ENCODE peak calls at places on chromosomes 7 and 10, in five cellular contexts. One of them, this sample, is unnamed.

GRCh38 chr7:145009866-145010265 is 174.0 kb upstream of the TPK1 start:
- DNase-seq in IMR-90: no peak
- DNase-seq in choroid plexus epithelial cell: no peak
- DNase-seq in GM12865: no peak
- DNase-seq in foreskin fibroblast: no peak
- DNase-seq in this sample: no peak

GRCh38 chr7:121061826-121062582 is 73.5 kb downstream of the CPED1 start:
- DNase-seq in IMR-90: no peak
- DNase-seq in choroid plexus epithelial cell: no peak
- DNase-seq in GM12865: no peak
- DNase-seq in foreskin fibroblast: no peak
- DNase-seq in this sample: no peak

GRCh38 chr7:92634924-92635519 is 44.8 kb upstream of the FAM133B start:
- DNase-seq in IMR-90: peak; percentile 90
- DNase-seq in choroid plexus epithelial cell: peak; percentile 90
- DNase-seq in GM12865: peak; percentile 78
- DNase-seq in foreskin fibroblast: peak; percentile 68
- DNase-seq in this sample: peak; percentile 91

GRCh38 chr7:24192053-24192452 is 91.9 kb upstream of the NPY start:
- DNase-seq in IMR-90: peak; percentile 5
- DNase-seq in choroid plexus epithelial cell: no peak
- DNase-seq in GM12865: no peak
- DNase-seq in foreskin fibroblast: peak; percentile 2
- DNase-seq in this sample: no peak

GRCh38 chr10:7035111-7035761 is 375.6 kb downstream of the SFMBT2 start:
- DNase-seq in IMR-90: no peak
- DNase-seq in choroid plexus epithelial cell: no peak
- DNase-seq in GM12865: no peak
- DNase-seq in foreskin fibroblast: no peak
- DNase-seq in this sample: no peak

GRCh38 chr10:79437111-79437814 is 8.2 kb downstream of the ZCCHC24 start:
- DNase-seq in IMR-90: peak; percentile 47
- DNase-seq in choroid plexus epithelial cell: no peak
- DNase-seq in GM12865: no peak
- DNase-seq in foreskin fibroblast: no peak
- DNase-seq in this sample: no peak

GRCh38 chr7:55304363-55304762 is 60.8 kb upstream of the LANCL2 start:
- DNase-seq in IMR-90: no peak
- DNase-seq in choroid plexus epithelial cell: peak; percentile 19
- DNase-seq in GM12865: no peak
- DNase-seq in foreskin fibroblast: no peak
- DNase-seq in this sample: no peak

GRCh38 chr10:122018951-122019413 is 30.0 kb downstream of the TACC2 start:
- DNase-seq in IMR-90: no peak
- DNase-seq in choroid plexus epithelial cell: no peak
- DNase-seq in GM12865: no peak
- DNase-seq in foreskin fibroblast: no peak
- DNase-seq in this sample: no peak

GRCh38 chr7:105806592-105807266 is 69.7 kb downstream of the ATXN7L1 start:
- DNase-seq in IMR-90: peak; percentile 79
- DNase-seq in choroid plexus epithelial cell: peak; percentile 82
- DNase-seq in GM12865: peak; percentile 84
- DNase-seq in foreskin fibroblast: peak; percentile 82
- DNase-seq in this sample: peak; percentile 77

GRCh38 chr10:94461503-94461902 is 59.2 kb downstream of the TBC1D12 start:
- DNase-seq in IMR-90: no peak
- DNase-seq in choroid plexus epithelial cell: no peak
- DNase-seq in GM12865: no peak
- DNase-seq in foreskin fibroblast: no peak
- DNase-seq in this sample: no peak

GRCh38 chr10:30435068-30435422 is 1.1 kb downstream of the MAP3K8 start:
- DNase-seq in IMR-90: peak; percentile 52
- DNase-seq in choroid plexus epithelial cell: peak; percentile 58
- DNase-seq in GM12865: peak; percentile 50
- DNase-seq in foreskin fibroblast: no peak
- DNase-seq in this sample: peak; percentile 61
- TF ChIP-seq CTCF in IMR-90: no peak
- TF ChIP-seq CTCF in choroid plexus epithelial cell: no peak
- TF ChIP-seq CTCF in GM12865: no peak
- TF ChIP-seq CTCF in foreskin fibroblast: no peak
- TF ChIP-seq CTCF in this sample: no peak

GRCh38 chr7:139734395-139734794 is 43.4 kb downstream of the HIPK2 start:
- DNase-seq in IMR-90: peak; percentile 96
- DNase-seq in choroid plexus epithelial cell: peak; percentile 99
- DNase-seq in GM12865: no peak
- DNase-seq in foreskin fibroblast: peak; percentile 94
- DNase-seq in this sample: peak; percentile 99
- H3K4me3 ChIP-seq in IMR-90: no peak overlapping the region
- H3K4me3 ChIP-seq in choroid plexus epithelial cell: no peak overlapping the region
- H3K4me3 ChIP-seq in GM12865: no peak overlapping the region
- H3K4me3 ChIP-seq in foreskin fibroblast: no peak overlapping the region
- H3K4me3 ChIP-seq in this sample: no peak overlapping the region

GRCh38 chr7:79244482-79244881 is 209.0 kb downstream of the MAGI2 start:
- DNase-seq in IMR-90: no peak
- DNase-seq in choroid plexus epithelial cell: no peak
- DNase-seq in GM12865: no peak
- DNase-seq in foreskin fibroblast: no peak
- DNase-seq in this sample: no peak

GRCh38 chr7:79241288-79242055 is 212.0 kb downstream of the MAGI2 start:
- DNase-seq in IMR-90: peak; percentile 82
- DNase-seq in choroid plexus epithelial cell: peak; percentile 81
- DNase-seq in GM12865: no peak
- DNase-seq in foreskin fibroblast: peak; percentile 48
- DNase-seq in this sample: peak; percentile 69

GRCh38 chr7:79240413-79240812 is 213.1 kb downstream of the MAGI2 start:
- DNase-seq in IMR-90: no peak
- DNase-seq in choroid plexus epithelial cell: no peak
- DNase-seq in GM12865: no peak
- DNase-seq in foreskin fibroblast: no peak
- DNase-seq in this sample: no peak

DNA sequence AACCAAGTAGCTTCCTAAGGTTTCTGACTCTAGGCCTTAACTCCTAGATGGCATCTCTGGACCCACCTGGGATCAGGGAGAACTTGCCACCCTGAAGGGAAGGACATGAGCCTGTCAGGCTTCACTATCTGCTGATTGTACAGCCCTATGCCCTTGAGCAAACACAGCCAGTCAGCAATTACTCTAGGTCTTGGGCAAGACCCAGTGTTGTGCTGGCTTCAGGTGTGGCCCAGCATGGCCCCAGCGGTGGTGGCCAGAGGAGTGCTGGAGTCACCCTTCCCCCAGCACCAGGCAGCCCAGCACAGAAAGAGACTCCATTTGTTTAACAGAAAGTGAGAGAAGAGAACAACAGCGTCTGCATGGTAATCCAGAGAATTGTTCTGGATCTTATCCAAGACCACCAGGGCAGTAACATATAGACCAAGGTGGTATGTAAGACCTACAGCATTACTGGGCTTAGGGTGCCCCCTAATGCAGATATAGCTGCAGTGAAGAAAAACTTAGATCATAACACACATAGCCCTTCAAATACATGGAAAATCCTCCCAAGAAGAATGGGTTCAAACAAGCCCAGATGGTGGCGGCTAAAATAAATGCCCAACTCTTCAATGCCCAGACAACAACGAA is 207.7 kb downstream of the MAGI2 start:
- DNase-seq in IMR-90: no peak
- DNase-seq in choroid plexus epithelial cell: peak; percentile 8
- DNase-seq in GM12865: no peak
- DNase-seq in foreskin fibroblast: no peak
- DNase-seq in this sample: no peak
- TF ChIP-seq CTCF in IMR-90: no peak
- TF ChIP-seq CTCF in choroid plexus epithelial cell: peak; percentile 13
- TF ChIP-seq CTCF in GM12865: no peak
- TF ChIP-seq CTCF in foreskin fibroblast: no peak
- TF ChIP-seq CTCF in this sample: no peak

DNA sequence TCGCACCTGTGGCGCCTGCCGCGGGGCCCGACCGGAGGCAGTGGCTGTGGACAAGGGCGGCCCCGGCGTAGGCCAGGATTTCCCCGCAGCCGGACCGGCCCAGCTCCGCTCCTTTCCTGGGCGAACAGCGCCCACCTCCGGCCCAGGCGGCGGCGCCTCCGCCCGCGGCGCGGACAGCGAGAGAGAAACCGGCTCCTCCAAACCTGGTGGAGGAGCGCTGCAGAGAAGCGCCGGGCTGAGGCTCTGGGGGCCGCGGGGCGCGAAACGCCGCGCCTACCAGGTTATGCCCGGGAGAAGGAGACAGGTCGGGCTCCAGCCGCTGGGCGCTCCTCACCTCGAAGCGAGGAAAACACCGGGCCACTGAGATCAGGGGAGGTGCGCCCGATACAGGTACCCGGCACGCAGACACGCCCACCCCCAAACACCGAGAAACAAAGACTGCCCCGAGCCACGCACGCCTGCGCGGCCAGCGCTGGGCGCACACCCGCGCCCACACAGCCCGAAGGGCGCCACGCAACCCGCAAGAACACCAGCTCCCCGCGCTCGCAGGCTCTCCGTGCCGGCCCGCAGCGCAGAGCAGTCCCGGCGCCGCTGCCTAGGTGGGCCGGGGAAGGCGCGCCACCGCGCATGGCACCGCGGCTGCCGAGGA is 3.3 kb downstream of the GRID1 start:
- DNase-seq in IMR-90: no peak
- DNase-seq in choroid plexus epithelial cell: peak; percentile 29
- DNase-seq in GM12865: no peak
- DNase-seq in foreskin fibroblast: no peak
- DNase-seq in this sample: no peak
- H3K4me3 ChIP-seq in IMR-90: no peak overlapping the region
- H3K4me3 ChIP-seq in choroid plexus epithelial cell: no peak overlapping the region
- H3K4me3 ChIP-seq in GM12865: no peak overlapping the region
- H3K4me3 ChIP-seq in foreskin fibroblast: no peak overlapping the region
- H3K4me3 ChIP-seq in this sample: no peak overlapping the region

GRCh38 chr7:154862153-154862791 is 140.7 kb downstream of the PAXIP1 start:
- DNase-seq in IMR-90: no peak
- DNase-seq in choroid plexus epithelial cell: no peak
- DNase-seq in GM12865: no peak
- DNase-seq in foreskin fibroblast: no peak
- DNase-seq in this sample: no peak
- TF ChIP-seq CTCF in IMR-90: no peak
- TF ChIP-seq CTCF in choroid plexus epithelial cell: no peak
- TF ChIP-seq CTCF in GM12865: no peak
- TF ChIP-seq CTCF in foreskin fibroblast: no peak
- TF ChIP-seq CTCF in this sample: no peak

GRCh38 chr7:27236053-27236410 is 6.6 kb upstream of the EVX1 start:
- DNase-seq in IMR-90: no peak
- DNase-seq in choroid plexus epithelial cell: no peak
- DNase-seq in GM12865: no peak
- DNase-seq in foreskin fibroblast: no peak
- DNase-seq in this sample: no peak
- H3K4me3 ChIP-seq in IMR-90: no peak overlapping the region
- H3K4me3 ChIP-seq in choroid plexus epithelial cell: no peak overlapping the region
- H3K4me3 ChIP-seq in GM12865: no peak overlapping the region
- H3K4me3 ChIP-seq in foreskin fibroblast: peak overlapping the region; percentile 63
- H3K4me3 ChIP-seq in this sample: no peak overlapping the region

GRCh38 chr7:81462672-81463071 is 307.2 kb downstream of the HGF start:
- DNase-seq in IMR-90: peak; percentile 85
- DNase-seq in choroid plexus epithelial cell: peak; percentile 86
- DNase-seq in GM12865: no peak
- DNase-seq in foreskin fibroblast: peak; percentile 59
- DNase-seq in this sample: peak; percentile 37

GRCh38 chr7:81460646-81461045 is 309.2 kb downstream of the HGF start:
- DNase-seq in IMR-90: no peak
- DNase-seq in choroid plexus epithelial cell: no peak
- DNase-seq in GM12865: no peak
- DNase-seq in foreskin fibroblast: no peak
- DNase-seq in this sample: no peak

GRCh38 chr7:81460228-81460627 is 309.6 kb downstream of the HGF start:
- DNase-seq in IMR-90: no peak
- DNase-seq in choroid plexus epithelial cell: no peak
- DNase-seq in GM12865: no peak
- DNase-seq in foreskin fibroblast: no peak
- DNase-seq in this sample: no peak

GRCh38 chr7:81459485-81459884 is 310.4 kb downstream of the HGF start:
- DNase-seq in IMR-90: no peak
- DNase-seq in choroid plexus epithelial cell: no peak
- DNase-seq in GM12865: no peak
- DNase-seq in foreskin fibroblast: no peak
- DNase-seq in this sample: no peak

DNA sequence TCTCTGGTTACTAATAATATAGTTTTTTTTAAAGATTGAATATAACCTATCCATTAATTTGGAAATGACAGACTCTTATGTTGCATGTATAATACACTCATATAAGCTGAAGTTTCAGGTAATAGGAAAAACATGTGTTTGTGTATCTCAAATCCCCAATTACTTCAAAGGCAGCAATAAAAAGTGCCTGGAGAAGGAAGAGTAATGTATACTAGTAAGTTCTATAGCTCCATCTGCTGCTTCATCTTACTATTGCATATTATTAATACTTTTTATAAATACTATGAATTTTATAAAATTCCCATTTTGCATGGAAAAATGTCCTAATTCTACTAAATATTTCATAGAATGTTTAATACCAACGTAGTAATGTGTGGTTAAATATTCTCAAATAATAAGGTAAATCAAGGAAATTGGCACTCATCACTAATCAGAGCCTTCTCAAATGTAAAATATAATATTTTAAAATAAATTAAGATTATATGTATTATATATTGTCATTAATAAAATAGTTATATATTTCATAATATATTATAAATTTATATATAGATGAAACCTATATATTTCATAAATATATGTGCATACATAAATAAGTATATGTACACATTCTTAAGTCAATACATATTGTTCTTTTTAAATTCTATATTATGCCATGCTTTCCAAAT is 311.9 kb downstream of the HGF start:
- DNase-seq in IMR-90: peak; percentile 56
- DNase-seq in choroid plexus epithelial cell: peak; percentile 70
- DNase-seq in GM12865: no peak
- DNase-seq in foreskin fibroblast: peak; percentile 7
- DNase-seq in this sample: peak; percentile 69
- TF ChIP-seq CTCF in IMR-90: peak; percentile 66
- TF ChIP-seq CTCF in choroid plexus epithelial cell: peak; percentile 57
- TF ChIP-seq CTCF in GM12865: no peak
- TF ChIP-seq CTCF in foreskin fibroblast: peak; percentile 32
- TF ChIP-seq CTCF in this sample: peak; percentile 51

This sample was measured in cardiac fibroblast.